ENCODE peak calls at places on chromosomes 6 and 20, in four cellular contexts. B is effector CD4-positive, alpha-beta T cell; N is nephron progenitor cell; L is activated CD8-positive, alpha-beta T cell treated with anti-CD3 and anti-CD28 coated beads, Interleukin-2, amount 10 ng/mL, durations not matched to agents 7 days and 5 days. W is an unnamed sample.

GRCh38 chr6:159217595-159218275 is 48.5 kb downstream of the FNDC1 start:
- DNase-seq in B (no peak), N (peak), L (peak), W (peak)

GRCh38 chr6:169190970-169191369 is 62.7 kb downstream of the THBS2 start:
- DNase-seq in B (no peak), N (no peak), L (no peak), W (no peak)

GRCh38 chr6:72040106-72040505 is 153.8 kb downstream of the RIMS1 start:
- DNase-seq in B (no peak), N (no peak), L (no peak), W (no peak)

GRCh38 chr6:123829302-123829953 is 25.8 kb downstream of the NKAIN2 start:
- DNase-seq in B (no peak), N (no peak), L (no peak), W (no peak)

GRCh38 chr6:111148110-111148509 is 60.8 kb downstream of the SLC16A10 start:
- DNase-seq in B (no peak), N (no peak), L (no peak), W (no peak)

GRCh38 chr20:2658414-2659354 is 5.3 kb downstream of the IDH3B start:
- DNase-seq in B (no peak), N (no peak), L (no peak), W (no peak)

GRCh38 chr20:9241232-9241692 is 172.4 kb downstream of the PLCB4 start:
- DNase-seq in B (no peak), N (no peak), L (no peak), W (no peak)

GRCh38 chr20:56606174-56606945 is 22.7 kb upstream of the TFAP2C start:
- DNase-seq in B (no peak), N (no peak), L (no peak), W (no peak)

GRCh38 chr6:30006170-30007131 is 54.6 kb upstream of the POLR1H start:
- DNase-seq in B (no peak), N (peak), L (peak), W (no peak)

GRCh38 chr6:50815436-50816114 is 3.1 kb upstream of the TFAP2B start:
- DNase-seq in B (no peak), N (no peak), L (no peak), W (no peak)

GRCh38 chr6:80771941-80772340 is 665.5 kb downstream of the BCKDHB start:
- DNase-seq in B (no peak), N (peak), L (no peak), W (no peak)